ENCODE peak calls at places on chromosomes 4 and X, in four cellular contexts. I is endothelial cell of umbilical vein, F is heart left ventricle, U is adrenal gland. Q is an unnamed sample.

GRCh38 chr4:3217266-3217665 is 31.7 kb upstream of the MSANTD1 start:
- DNase-seq in F (no peak), U (no peak), I (no peak), Q (no peak)

GRCh38 chr4:150789864-150790263 is 207.9 kb downstream of the MAB21L2 start:
- DNase-seq in I (peak), F (no peak), U (no peak), Q (no peak)

GRCh38 chr4:48129307-48130014 is 4.6 kb downstream of the TXK start:
- DNase-seq in F (no peak), I (no peak), U (no peak), Q (no peak)

GRCh38 chr4:26235500-26235899 is 85.3 kb upstream of the RBPJ start:
- DNase-seq in U (peak), F (peak), I (no peak), Q (no peak)

GRCh38 chrX:121802881-121803412 is 755.5 kb downstream of the GLUD2 start:
- DNase-seq in F (no peak), I (no peak), U (no peak), Q (no peak)

GRCh38 chr4:99117876-99118693 is 26.0 kb downstream of the ADH4 start:
- DNase-seq in U (no peak), I (peak), F (no peak), Q (no peak)

GRCh38 chr4:71268156-71268555 is 70.7 kb upstream of the SLC4A4 start:
- DNase-seq in F (no peak), U (no peak), I (no peak), Q (no peak)

GRCh38 chr4:27721193-27721592 is 860.6 kb downstream of the STIM2 start:
- DNase-seq in F (no peak), U (no peak), I (no peak), Q (no peak)

GRCh38 chr4:111494471-111494870 is 650.8 kb upstream of the FAM241A start:
- DNase-seq in I (no peak), F (no peak), U (no peak), Q (no peak)

GRCh38 chr4:128455480-128455879 is 167.9 kb upstream of the PGRMC2 start:
- DNase-seq in I (no peak), F (no peak), U (no peak), Q (no peak)

GRCh38 chr4:59979061-59979460 is 1221.1 kb upstream of the ADGRL3 start:
- DNase-seq in F (no peak), U (no peak), I (no peak), Q (no peak)

GRCh38 chr4:151717271-151717670 is 43.5 kb downstream of the GATB start:
- DNase-seq in I (no peak), F (no peak), U (no peak), Q (no peak)

GRCh38 chr4:75494563-75494962 is 19.6 kb downstream of the RCHY1 start:
- DNase-seq in U (no peak), I (no peak), F (no peak), Q (no peak)

GRCh38 chr4:22170353-22170752 is 221.8 kb upstream of the KCNIP4 start:
- DNase-seq in F (no peak), U (no peak), I (no peak), Q (peak)

GRCh38 chr4:143617994-143618679 is 82.3 kb downstream of the FREM3 start:
- DNase-seq in U (no peak), I (no peak), F (no peak), Q (no peak)

GRCh38 chr4:98661356-98662054 is 3.1 kb upstream of the TSPAN5 start:
- DNase-seq in U (no peak), I (peak), F (no peak), Q (no peak)

GRCh38 chrX:119194631-119195030 is 41.5 kb upstream of the PGRMC1 start:
- DNase-seq in U (no peak), I (peak), F (no peak), Q (no peak)

GRCh38 chr4:97073194-97073593 is 1070.1 kb downstream of the STPG2 start:
- DNase-seq in F (no peak), I (no peak), U (no peak), Q (no peak)

GRCh38 chr4:77047037-77047436 is 28.8 kb downstream of the CCNI start:
- DNase-seq in F (no peak), I (peak), U (no peak), Q (no peak)

GRCh38 chrX:40809210-40809609 is 73.9 kb upstream of the MED14 start:
- DNase-seq in F (no peak), I (no peak), U (no peak), Q (no peak)

GRCh38 chr4:81714251-81714650 is 242.5 kb upstream of the RASGEF1B start:
- DNase-seq in U (no peak), F (no peak), I (no peak), Q (no peak)

GRCh38 chr4:169208516-169208915 is 62.2 kb downstream of the SH3RF1 start:
- DNase-seq in U (no peak), I (no peak), F (no peak), Q (no peak)

GRCh38 chr4:158042591-158043030 is 130.2 kb downstream of the GASK1B start:
- DNase-seq in U (no peak), I (peak), F (no peak), Q (no peak)

GRCh38 chr4:164931551-164932324 is 45.7 kb downstream of the TRIM61 start:
- DNase-seq in I (no peak), F (no peak), U (no peak), Q (peak)

GRCh38 chr4:76200771-76201224 is 12.8 kb downstream of the SCARB2 start:
- DNase-seq in U (no peak), I (no peak), F (no peak), Q (no peak)

GRCh38 chrX:97310373-97310772 is 426.7 kb downstream of the RPA4 start:
- DNase-seq in F (no peak), U (no peak), I (no peak), Q (no peak)

GRCh38 chr4:185352202-185352601 is 43.5 kb downstream of the LRP2BP start:
- DNase-seq in U (no peak), I (no peak), F (no peak), Q (no peak)

GRCh38 chrX:39772057-39772832 is 325.5 kb downstream of the BCOR start:
- DNase-seq in U (peak), F (peak), I (peak), Q (peak)

GRCh38 chr4:30616943-30617646 is 103.1 kb upstream of the PCDH7 start:
- DNase-seq in U (no peak), I (no peak), F (no peak), Q (no peak)

GRCh38 chr4:174189392-174190029 is 94.0 kb downstream of the FBXO8 start:
- DNase-seq in U (no peak), I (no peak), F (no peak), Q (no peak)

GRCh38 chr4:168515222-168516011 is 18.6 kb downstream of the PALLD start:
- DNase-seq in I (peak), U (no peak), F (peak), Q (no peak)

GRCh38 chr4:4424499-4425115 is 37.7 kb downstream of the NSG1 start:
- DNase-seq in I (no peak), U (peak), F (peak), Q (no peak)

GRCh38 chrX:33211356-33212254 is at the start of gene DMD:
- DNase-seq in U (peak), F (peak), I (peak), Q (no peak)
- TF ChIP-seq POLR2A in U (no peak), F (peak), I (peak), Q (no peak)

GRCh38 chr4:878796-879729 is 53.1 kb downstream of the GAK start:
- DNase-seq in F (no peak), U (no peak), I (no peak), Q (no peak)

GRCh38 chr4:882646-883045 is 49.5 kb downstream of the GAK start:
- DNase-seq in I (no peak), U (no peak), F (no peak), Q (no peak)

GRCh38 chr4:879730-880079 is 52.4 kb downstream of the GAK start:
- DNase-seq in I (no peak), F (no peak), U (no peak), Q (no peak)

GRCh38 chr4:881709-882108 is 50.4 kb downstream of the GAK start:
- DNase-seq in I (no peak), F (no peak), U (no peak), Q (no peak)

DNA sequence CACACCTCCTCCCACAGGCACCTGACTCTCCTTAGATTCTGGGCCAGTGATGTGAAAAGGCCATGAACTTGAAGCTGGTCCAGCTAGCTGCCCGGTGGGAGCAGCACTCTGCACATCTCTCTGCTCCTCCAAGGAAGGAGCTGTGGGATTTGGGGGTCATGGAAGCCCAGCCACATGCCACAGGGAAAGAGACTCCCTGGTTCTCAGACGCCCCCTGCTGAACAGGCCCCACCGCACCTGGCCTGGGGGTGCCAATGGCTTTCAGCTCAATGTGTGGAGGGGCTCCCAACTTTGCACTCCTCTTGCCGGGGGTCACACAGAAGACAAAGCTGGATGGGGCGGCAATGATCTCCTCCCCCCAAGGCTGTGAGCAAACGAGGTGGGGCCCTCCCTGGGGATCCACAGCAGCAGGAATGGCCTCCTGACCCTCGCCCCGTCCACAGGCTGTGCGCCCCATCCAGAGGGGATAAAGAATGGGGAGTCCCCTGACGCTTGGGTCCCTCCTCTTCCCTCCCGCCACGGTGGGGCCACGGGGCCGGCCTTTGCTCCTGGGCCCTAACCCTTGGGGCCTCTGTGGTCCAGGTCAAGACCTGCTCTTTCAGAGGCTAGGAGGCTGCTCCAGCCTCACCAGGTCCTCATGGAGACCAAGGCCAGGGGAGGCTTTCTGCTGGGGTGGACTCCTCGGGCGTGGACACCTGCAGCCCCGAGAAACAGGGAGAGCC is 51.3 kb downstream of the GAK start:
- DNase-seq in U (no peak), F (no peak), I (no peak), Q (no peak)
- TF ChIP-seq POLR2A in U (no peak), F (no peak), I (no peak), Q (no peak)

GRCh38 chr4:1691737-1692373 is 7.7 kb upstream of the FAM53A start:
- DNase-seq in U (no peak), I (no peak), F (no peak), Q (no peak)

GRCh38 chr4:1695913-1696312 is 11.8 kb upstream of the FAM53A start:
- DNase-seq in I (no peak), U (no peak), F (no peak), Q (no peak)

GRCh38 chr4:1690698-1691097 is 6.6 kb upstream of the FAM53A start:
- DNase-seq in F (no peak), U (no peak), I (no peak), Q (no peak)

GRCh38 chr4:1693131-1693896 is 9.2 kb upstream of the FAM53A start:
- DNase-seq in I (peak), F (peak), U (peak), Q (peak)
- TF ChIP-seq POLR2A in I (no peak), F (no peak), U (no peak), Q (no peak)

GRCh38 chr4:139014391-139015268 is 951 bp upstream of the NOCT start:
- DNase-seq in F (no peak), U (peak), I (peak), Q (peak)

GRCh38 chr4:139015269-139015947 is at the start of gene NOCT:
- DNase-seq in F (peak), U (peak), I (peak), Q (peak)

GRCh38 chr4:139018501-139018900 is 2.9 kb downstream of the NOCT start:
- DNase-seq in U (no peak), F (no peak), I (peak), Q (no peak)

GRCh38 chr4:139017861-139018260 is 2.3 kb downstream of the NOCT start:
- DNase-seq in I (no peak), U (no peak), F (no peak), Q (no peak)

DNA sequence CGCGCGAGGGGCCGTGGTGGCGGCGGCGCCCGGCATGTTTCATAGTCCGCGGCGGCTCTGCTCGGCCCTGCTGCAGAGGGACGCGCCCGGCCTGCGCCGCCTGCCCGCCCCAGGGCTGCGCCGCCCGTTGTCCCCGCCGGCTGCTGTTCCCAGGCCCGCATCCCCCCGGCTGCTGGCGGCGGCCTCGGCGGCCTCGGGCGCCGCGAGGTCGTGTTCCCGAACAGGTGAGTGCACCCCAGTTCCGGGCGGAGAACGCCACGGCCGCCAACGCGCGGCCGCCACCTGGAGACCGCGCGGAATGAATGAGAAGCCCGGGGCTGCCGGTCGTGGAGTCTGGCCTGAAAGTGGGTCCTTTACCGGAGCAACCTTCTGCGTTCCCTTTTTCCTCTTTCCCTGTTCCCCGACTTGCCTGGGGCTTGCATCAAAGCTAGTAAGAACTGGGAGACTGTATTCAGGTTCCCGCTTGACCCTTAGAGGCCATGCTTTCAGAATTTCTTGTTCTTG is 419 bp downstream of the NOCT start:
- DNase-seq in U (peak), F (no peak), I (peak), Q (no peak)
- TF ChIP-seq POLR2A in U (peak), F (no peak), I (no peak), Q (no peak)

GRCh38 chr4:183503497-183504063 is 1.3 kb upstream of the ING2 start:
- DNase-seq in F (no peak), I (no peak), U (no peak), Q (peak)

GRCh38 chr4:183505556-183506388 is 914 bp downstream of the ING2 start:
- DNase-seq in I (peak), U (peak), F (peak), Q (peak)

GRCh38 chr4:183504930-183505555 is at the start of gene ING2:
- DNase-seq in F (no peak), U (no peak), I (peak), Q (peak)

GRCh38 chr4:183506389-183506735 is 1.5 kb downstream of the ING2 start:
- DNase-seq in U (no peak), F (no peak), I (no peak), Q (no peak)

DNA sequence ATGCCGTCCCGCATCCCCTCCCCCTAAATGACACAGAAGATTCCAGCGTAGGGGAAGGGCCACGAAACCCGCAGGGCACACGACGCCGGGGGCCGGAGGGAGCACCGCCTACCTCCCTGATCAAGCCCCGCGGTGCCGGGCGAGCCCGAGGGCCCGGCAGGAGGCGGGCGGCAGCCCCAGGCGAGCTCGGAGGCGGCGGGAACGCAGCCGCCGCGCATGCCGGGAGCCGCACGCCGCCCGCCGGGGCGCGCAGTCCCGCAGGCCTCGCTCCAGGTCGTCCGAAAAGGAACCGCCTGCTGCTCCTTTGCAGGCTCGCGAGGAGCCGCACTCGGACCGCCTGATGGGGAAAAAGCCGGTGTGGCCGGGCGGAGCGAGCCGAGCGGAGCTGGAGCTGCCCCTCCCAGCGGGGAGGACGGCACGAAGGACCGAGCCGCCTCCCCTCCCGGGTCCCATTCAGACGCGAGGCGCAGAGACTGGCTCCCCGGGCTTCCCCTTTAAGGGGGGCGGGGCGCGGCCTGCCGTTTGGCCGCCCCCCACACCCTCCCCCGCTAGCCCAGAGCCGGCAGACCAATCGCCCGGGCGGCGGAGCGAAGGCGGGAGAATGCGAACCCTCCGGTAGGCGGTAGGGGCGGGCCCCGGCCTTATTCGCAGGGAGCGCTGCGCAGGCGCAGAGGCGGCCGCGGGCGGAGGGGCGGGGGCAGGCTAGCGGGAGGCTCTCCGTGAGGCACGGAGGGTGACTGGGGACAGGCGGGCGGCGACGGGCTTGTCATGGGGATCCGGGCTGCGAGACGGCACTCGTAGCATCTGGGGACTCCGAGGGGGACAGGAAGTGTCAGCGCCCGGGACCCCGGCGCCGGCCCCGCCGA is 561 bp upstream of the ING2 start:
- DNase-seq in U (peak), I (peak), F (peak), Q (peak)
- TF ChIP-seq POLR2A in U (peak), I (peak), F (peak), Q (peak)

DNA sequence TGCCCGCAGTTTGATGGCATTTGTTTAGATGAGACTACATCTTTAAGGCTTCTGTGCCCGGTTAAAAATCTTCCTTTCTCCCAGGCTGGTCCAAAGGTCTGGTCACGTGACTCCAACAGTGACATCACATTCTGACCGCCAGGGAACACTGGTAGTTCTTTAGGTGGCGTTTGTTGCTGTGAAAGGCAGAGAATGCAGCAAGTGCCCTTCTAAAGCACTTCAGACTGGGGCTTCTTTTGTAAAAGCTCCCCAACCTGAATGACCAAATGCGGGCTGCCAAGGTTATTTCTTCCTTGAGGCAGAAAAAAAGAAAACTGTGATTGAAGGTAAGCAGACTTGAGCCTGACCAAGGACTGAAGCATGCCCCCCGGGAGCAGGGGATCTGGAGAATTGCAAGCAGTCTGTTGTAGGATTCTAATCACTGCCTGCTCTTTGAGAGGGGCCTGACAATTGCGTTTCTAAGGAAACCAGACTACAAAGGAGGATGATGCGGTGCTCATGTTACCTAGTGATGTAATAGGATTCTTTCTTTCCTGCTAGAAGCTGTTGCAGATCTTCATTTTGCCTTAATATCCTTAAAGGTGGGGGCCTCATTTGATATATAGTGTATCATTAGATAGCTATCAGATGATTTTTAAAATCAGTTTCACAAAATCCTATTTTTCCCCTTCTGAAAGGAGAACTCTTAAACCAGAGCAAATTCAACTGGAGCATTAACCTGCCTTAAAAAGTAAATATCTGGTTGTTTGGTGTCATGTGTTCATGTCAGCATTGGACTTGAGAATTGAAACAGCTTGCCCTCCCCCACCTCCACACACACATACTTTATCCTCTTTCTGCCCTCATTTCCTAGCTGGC is 133.1 kb downstream of the AKAP4 start:
- DNase-seq in F (no peak), U (peak), I (peak), Q (no peak)
- TF ChIP-seq POLR2A in F (no peak), U (no peak), I (no peak), Q (no peak)

DNA sequence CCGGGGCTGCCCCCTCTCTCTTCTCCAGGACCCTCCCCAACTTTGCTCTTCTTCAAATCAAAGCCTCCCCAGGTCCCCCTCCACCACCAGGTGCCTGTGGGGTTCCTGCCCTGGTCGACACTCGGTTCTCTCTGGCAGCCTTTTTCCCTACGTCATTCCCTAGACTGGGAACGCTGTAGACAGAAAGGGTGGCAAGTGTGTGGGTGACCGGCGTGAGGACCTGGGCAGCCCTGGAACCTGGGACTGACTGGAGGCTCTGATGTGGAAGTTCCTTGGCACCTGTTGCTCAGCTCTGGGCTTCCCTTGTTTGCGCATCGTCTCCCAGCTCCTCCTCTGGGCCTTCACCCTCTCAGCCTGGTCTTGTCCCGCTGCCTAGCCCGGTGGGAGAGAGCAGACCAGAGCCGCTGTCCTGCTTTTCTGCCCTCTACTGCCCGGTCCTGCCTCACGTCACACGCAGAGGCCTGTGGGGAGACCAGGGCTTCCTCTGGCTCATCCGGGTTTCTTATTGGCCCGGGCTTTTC is 1.3 kb downstream of the TACC3 start:
- DNase-seq in I (no peak), F (no peak), U (no peak), Q (no peak)
- TF ChIP-seq POLR2A in I (no peak), F (no peak), U (no peak), Q (no peak)